ENCODE peak calls at places on chromosomes 11 and 22, in six cellular contexts. P is A549, T is cardiac muscle cell, D is GM12864, V is MM.1S, N is astrocyte of the spinal cord. I is an unnamed sample.

GRCh38 chr11:65851811-65852507 is 6.0 kb downstream of the CFL1 start:
- DNase-seq in T (no peak), P (no peak), D (no peak), N (no peak), V (no peak), I (no peak)

GRCh38 chr11:134858783-134859480 is 446.9 kb upstream of the B3GAT1 start:
- DNase-seq in P (no peak), V (no peak), D (no peak), T (no peak), N (no peak), I (no peak)

GRCh38 chr11:114257621-114258558 is 38.3 kb upstream of the NNMT start:
- DNase-seq in N (peak; percentile 25), D (no peak), P (no peak), V (no peak), T (peak; percentile 69), I (no peak)

GRCh38 chr11:133951484-133952198 is 5.1 kb downstream of the IGSF9B start:
- DNase-seq in N (no peak), V (no peak), P (no peak), D (no peak), T (peak; percentile 40), I (no peak)

GRCh38 chr11:11135820-11136476 is 217.1 kb downstream of the CSNK2A3 start:
- DNase-seq in D (no peak), V (no peak), P (no peak), N (no peak), T (no peak), I (peak; percentile 75)

GRCh38 chr22:39290724-39291161 is 28.7 kb downstream of the RPL3 start:
- DNase-seq in V (no peak), T (peak; percentile 65), P (peak; percentile 77), D (no peak), N (peak; percentile 75), I (no peak)

GRCh38 chr22:31230155-31230870 is 18.2 kb downstream of the LIMK2 start:
- DNase-seq in V (no peak), P (no peak), N (peak; percentile 34), D (no peak), T (peak; percentile 78), I (no peak)

GRCh38 chr11:26626346-26626745 is 54.3 kb upstream of the MUC15 start:
- DNase-seq in P (peak; percentile 13), V (no peak), N (peak; percentile 22), D (no peak), T (peak; percentile 14), I (no peak)

GRCh38 chr22:47164514-47165337 is 402.3 kb downstream of the TBC1D22A start:
- DNase-seq in P (no peak), N (no peak), V (no peak), T (no peak), D (no peak), I (no peak)

GRCh38 chr11:68680541-68681231 is 3.7 kb upstream of the GAL start:
- DNase-seq in T (no peak), N (no peak), D (no peak), V (no peak), P (no peak), I (no peak)

GRCh38 chr22:17121235-17122195 is at the start of gene TMEM121B:
- DNase-seq in D (no peak), V (no peak), T (peak; percentile 64), N (peak; percentile 39), P (peak; percentile 14), I (no peak)

GRCh38 chr11:31487848-31488247 is 21.6 kb downstream of the IMMP1L start:
- DNase-seq in P (peak; percentile 68), V (peak; percentile 34), D (peak; percentile 8), N (peak; percentile 76), T (peak; percentile 81), I (peak; percentile 43)

GRCh38 chr11:110828086-110828485 is 115.8 kb upstream of the ARHGAP20 start:
- DNase-seq in D (no peak), V (no peak), N (peak; percentile 10), P (no peak), T (no peak), I (no peak)

GRCh38 chr11:1782831-1783724 is 19.4 kb upstream of the CTSD start:
- DNase-seq in N (peak; percentile 23), P (peak; percentile 31), D (no peak), T (no peak), V (no peak), I (no peak)

GRCh38 chr22:23893446-23893956 is 682 bp upstream of the MIF start:
- DNase-seq in N (no peak), V (no peak), D (no peak), P (no peak), T (no peak), I (no peak)

GRCh38 chr11:2767751-2768150 is 68.0 kb upstream of the KCNQ1OT1 start:
- DNase-seq in T (no peak), N (no peak), V (no peak), D (no peak), P (no peak), I (no peak)

GRCh38 chr11:131978351-131978750 is 607.9 kb downstream of the NTM start:
- DNase-seq in V (no peak), P (no peak), T (no peak), N (peak; percentile 15), D (no peak), I (no peak)

GRCh38 chr11:11968511-11969280 is 39.7 kb downstream of the DKK3 start:
- DNase-seq in D (no peak), N (no peak), P (no peak), V (no peak), T (peak; percentile 36), I (no peak)

GRCh38 chr22:18056161-18056666 is 21.6 kb upstream of the PEX26 start:
- DNase-seq in P (peak; percentile 44), N (peak; percentile 60), V (peak; percentile 73), D (no peak), T (no peak), I (peak; percentile 93)

GRCh38 chr22:22897036-22897435 is 9.4 kb downstream of the IGLL5 start:
- DNase-seq in T (no peak), V (peak; percentile 56), D (no peak), N (no peak), P (no peak), I (no peak)

GRCh38 chr11:6606471-6607189 is 3.1 kb downstream of the ILK start:
- DNase-seq in D (peak; percentile 54), N (peak; percentile 92), T (peak; percentile 96), P (peak; percentile 92), V (peak; percentile 83), I (peak; percentile 67)

GRCh38 chr11:12113294-12113693 is 2.9 kb downstream of the MICAL2 start:
- DNase-seq in P (no peak), T (peak; percentile 57), D (no peak), V (no peak), N (peak; percentile 44), I (no peak)

GRCh38 chr22:23576681-23577080 is 3.4 kb downstream of the IGLL1 start:
- DNase-seq in D (no peak), N (no peak), T (no peak), P (no peak), V (no peak), I (no peak)

DNA sequence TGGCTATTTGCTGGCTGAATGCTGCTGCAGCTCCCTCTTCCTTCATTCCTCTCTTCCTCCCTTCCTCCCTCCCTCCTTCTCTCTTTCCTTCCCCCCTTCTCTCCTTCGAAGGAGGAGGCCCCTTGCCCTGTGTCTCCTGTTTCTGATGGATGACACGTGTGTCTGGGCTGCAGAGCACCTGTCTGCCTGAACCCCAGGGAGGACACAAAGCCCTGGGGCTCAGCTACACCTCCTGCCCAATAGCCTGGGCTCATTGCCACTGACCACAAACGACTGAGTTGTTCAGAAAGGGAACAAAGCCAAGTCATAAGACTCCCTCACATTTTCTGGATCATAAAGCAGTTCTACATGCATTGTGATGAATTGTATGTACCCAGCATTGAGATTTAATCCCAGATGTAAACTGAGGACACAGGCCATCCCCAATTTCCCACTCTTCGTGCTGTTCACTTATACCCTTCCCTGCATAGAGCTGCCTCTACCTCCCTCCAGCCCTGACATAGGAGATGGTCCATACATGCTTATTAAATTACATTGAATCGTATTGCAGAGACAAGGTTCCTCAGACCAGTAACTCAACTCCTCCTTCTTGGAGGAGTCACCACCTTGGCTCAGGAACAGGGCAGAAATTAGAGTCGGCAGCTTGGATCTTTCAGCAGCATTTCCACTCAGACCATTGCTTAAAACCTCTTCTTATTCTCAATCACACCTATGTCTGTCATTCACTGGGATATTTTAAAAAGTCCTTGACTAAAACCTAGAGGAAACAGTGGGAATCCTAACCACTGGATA is 1.2 kb downstream of the CSRP3 start:
- DNase-seq in P (no peak), V (no peak), D (no peak), N (peak; percentile 80), T (peak; percentile 83), I (no peak)
- H3K4me3 ChIP-seq in P (no peak overlapping the region), V (no peak overlapping the region), D (no peak overlapping the region), N (no peak overlapping the region), T (peak overlapping the region; percentile 47), I (no peak overlapping the region)

DNA sequence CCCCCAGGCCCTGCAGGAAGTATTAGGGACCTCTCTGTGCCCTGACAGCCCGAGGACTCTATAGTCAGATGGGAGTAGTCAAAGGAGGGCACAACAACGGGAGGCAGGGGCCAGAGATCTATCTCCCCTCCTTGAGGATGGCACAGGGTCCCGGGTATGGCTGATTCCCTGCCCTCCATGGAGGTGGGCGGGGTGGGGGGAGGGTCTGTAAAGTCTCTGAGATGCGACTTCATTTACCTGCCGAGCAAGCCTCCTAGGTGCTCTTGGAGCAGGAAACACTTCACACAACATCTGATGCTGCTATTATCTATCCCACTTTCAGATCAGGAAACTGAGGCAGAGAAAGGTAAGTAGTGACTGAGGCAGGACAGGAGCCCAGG is 769 bp upstream of the CDC42EP1 start:
- DNase-seq in T (no peak), D (no peak), P (no peak), N (no peak), V (no peak), I (no peak)
- H3K4me3 ChIP-seq in T (no peak overlapping the region), D (no peak overlapping the region), P (peak overlapping the region; percentile 98), N (peak overlapping the region; percentile 32), V (no peak overlapping the region), I (no peak overlapping the region)

DNA sequence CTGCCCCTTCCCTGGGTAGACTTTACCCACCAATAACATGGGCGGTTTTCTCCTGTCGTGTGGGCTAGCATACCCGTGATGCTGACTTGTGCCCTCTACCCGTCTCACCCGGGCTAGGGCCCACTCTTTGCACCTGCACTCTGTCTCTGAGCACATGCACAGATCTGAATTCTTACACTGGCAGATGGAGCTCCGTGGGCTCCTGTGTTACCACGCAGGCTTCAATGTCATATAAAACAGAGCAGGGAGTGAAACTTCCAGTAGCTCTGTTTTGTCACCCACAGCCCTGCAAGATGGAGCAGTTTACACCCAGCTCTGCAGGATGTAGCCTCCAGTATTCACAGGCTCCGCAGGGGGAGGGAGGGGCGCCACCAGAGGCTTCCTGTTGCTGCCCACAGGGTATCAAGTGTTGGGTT is 1.7 kb downstream of the DGKZ start:
- DNase-seq in V (peak; percentile 30), P (no peak), N (no peak), D (no peak), T (no peak), I (no peak)
- H3K4me3 ChIP-seq in V (no peak overlapping the region), P (no peak overlapping the region), N (no peak overlapping the region), D (peak overlapping the region; percentile 84), T (no peak overlapping the region), I (no peak overlapping the region)

DNA sequence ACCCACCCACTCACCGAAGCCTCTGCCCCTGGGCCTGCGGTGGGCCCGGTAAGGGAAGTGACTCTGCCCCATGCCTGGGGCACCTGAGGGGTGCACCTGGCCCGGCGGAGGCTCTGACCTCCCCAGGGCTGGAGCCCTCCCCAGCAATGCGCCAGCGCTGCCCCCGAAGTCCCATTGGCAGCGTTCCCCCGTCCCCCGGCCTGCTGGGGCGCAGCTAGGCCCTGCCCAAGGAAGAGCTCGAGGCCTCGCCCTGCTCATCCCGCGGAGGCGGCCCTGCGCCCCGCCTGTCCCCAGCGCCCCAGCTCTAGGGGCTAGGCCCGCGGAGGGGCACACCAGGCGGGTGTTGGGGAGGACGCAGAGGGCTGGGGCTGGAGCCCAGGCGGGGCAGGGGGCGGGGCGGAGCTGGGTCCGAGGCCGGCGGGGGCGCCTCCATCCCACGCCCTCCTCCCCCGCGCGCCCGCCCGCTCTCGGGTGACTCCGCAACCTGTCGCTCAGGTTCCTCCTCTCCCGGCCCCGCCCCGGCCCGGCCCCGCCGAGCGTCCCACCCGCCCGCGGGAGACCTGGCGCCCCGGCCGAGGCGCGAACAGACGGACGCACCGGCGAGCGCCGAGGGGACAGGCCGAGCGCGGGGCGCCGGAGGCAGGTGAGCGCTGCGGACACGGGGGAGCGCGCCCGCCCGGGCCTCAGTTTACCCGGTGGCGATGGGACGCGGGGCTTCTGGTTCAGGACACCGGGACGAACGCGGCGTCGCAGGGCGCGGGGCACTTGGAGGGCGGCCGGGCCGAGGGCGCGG is at the start of gene EPS8L2:
- DNase-seq in P (peak; percentile 56), V (no peak), D (no peak), N (no peak), T (no peak), I (no peak)
- H3K4me3 ChIP-seq in P (peak within 1 kb of the TSS; percentile 97), V (no peak within 1 kb of the TSS), D (no peak within 1 kb of the TSS), N (peak within 1 kb of the TSS; percentile 67), T (peak within 1 kb of the TSS; percentile 31), I (peak within 1 kb of the TSS; percentile 61)

I was measured in LNCaP clone FGC.